ENCODE peak calls at places on chromosomes 3 and 15, in five cellular contexts. One of them, this sample, is unnamed.

GRCh38 chr15:86044981-86045380 is 34.7 kb upstream of the AGBL1 start:
- DNase-seq in OCI-LY7: peak; percentile 63
- DNase-seq in Panc1: no peak
- DNase-seq in WERI-Rb-1: peak; percentile 39
- DNase-seq in body of pancreas: no peak
- DNase-seq in this sample: no peak

GRCh38 chr3:61060421-61060861 is 190.8 kb downstream of the FHIT start:
- DNase-seq in body of pancreas: no peak
- DNase-seq in Panc1: no peak
- DNase-seq in WERI-Rb-1: peak; percentile 78
- DNase-seq in OCI-LY7: no peak
- DNase-seq in this sample: no peak

GRCh38 chr15:78702609-78703332 is 61.8 kb upstream of the CHRNB4 start:
- DNase-seq in OCI-LY7: no peak
- DNase-seq in WERI-Rb-1: no peak
- DNase-seq in body of pancreas: no peak
- DNase-seq in Panc1: no peak
- DNase-seq in this sample: no peak

GRCh38 chr15:96362759-96363678 is 32.5 kb downstream of the NR2F2 start:
- DNase-seq in WERI-Rb-1: no peak
- DNase-seq in body of pancreas: no peak
- DNase-seq in Panc1: no peak
- DNase-seq in OCI-LY7: no peak
- DNase-seq in this sample: no peak

GRCh38 chr3:113054552-113054951 is 63.8 kb downstream of the GTPBP8 start:
- DNase-seq in body of pancreas: no peak
- DNase-seq in WERI-Rb-1: no peak
- DNase-seq in OCI-LY7: no peak
- DNase-seq in Panc1: no peak
- DNase-seq in this sample: peak; percentile 44

GRCh38 chr15:79170256-79170664 is 79.7 kb upstream of the RASGRF1 start:
- DNase-seq in OCI-LY7: no peak
- DNase-seq in body of pancreas: no peak
- DNase-seq in WERI-Rb-1: no peak
- DNase-seq in Panc1: no peak
- DNase-seq in this sample: no peak

GRCh38 chr3:124415471-124415960 is 314.7 kb upstream of the UMPS start:
- DNase-seq in WERI-Rb-1: no peak
- DNase-seq in body of pancreas: no peak
- DNase-seq in Panc1: no peak
- DNase-seq in OCI-LY7: no peak
- DNase-seq in this sample: no peak

GRCh38 chr3:29642393-29643033 is 361.6 kb downstream of the RBMS3 start:
- DNase-seq in Panc1: no peak
- DNase-seq in WERI-Rb-1: peak; percentile 65
- DNase-seq in body of pancreas: no peak
- DNase-seq in OCI-LY7: no peak
- DNase-seq in this sample: peak; percentile 15

GRCh38 chr3:36843065-36844051 is 79.0 kb upstream of the DCLK3 start:
- DNase-seq in OCI-LY7: peak; percentile 17
- DNase-seq in WERI-Rb-1: peak; percentile 77
- DNase-seq in Panc1: peak; percentile 2
- DNase-seq in body of pancreas: no peak
- DNase-seq in this sample: no peak

GRCh38 chr3:58639001-58639400 is 27.6 kb downstream of the FAM3D start:
- DNase-seq in Panc1: no peak
- DNase-seq in WERI-Rb-1: no peak
- DNase-seq in body of pancreas: no peak
- DNase-seq in OCI-LY7: no peak
- DNase-seq in this sample: no peak

GRCh38 chr3:50268703-50269451 is at the start of gene SEMA3B:
- DNase-seq in body of pancreas: peak; percentile 97
- DNase-seq in OCI-LY7: no peak
- DNase-seq in Panc1: no peak
- DNase-seq in WERI-Rb-1: no peak
- DNase-seq in this sample: no peak

GRCh38 chr3:147653309-147653923 is 244.3 kb downstream of the ZIC1 start:
- DNase-seq in OCI-LY7: no peak
- DNase-seq in Panc1: no peak
- DNase-seq in WERI-Rb-1: no peak
- DNase-seq in body of pancreas: no peak
- DNase-seq in this sample: no peak

GRCh38 chr15:41557673-41558399 is 1.2 kb upstream of the TYRO3 start:
- DNase-seq in Panc1: no peak
- DNase-seq in body of pancreas: peak; percentile 73
- DNase-seq in WERI-Rb-1: peak; percentile 77
- DNase-seq in OCI-LY7: peak; percentile 77
- DNase-seq in this sample: peak; percentile 39

GRCh38 chr15:88686166-88686565 is 47.4 kb downstream of the ISG20 start:
- DNase-seq in WERI-Rb-1: no peak
- DNase-seq in body of pancreas: no peak
- DNase-seq in Panc1: no peak
- DNase-seq in OCI-LY7: no peak
- DNase-seq in this sample: no peak

GRCh38 chr3:186208328-186208989 is 99.6 kb upstream of the ETV5 start:
- DNase-seq in Panc1: no peak
- DNase-seq in WERI-Rb-1: no peak
- DNase-seq in OCI-LY7: peak; percentile 69
- DNase-seq in body of pancreas: no peak
- DNase-seq in this sample: no peak

GRCh38 chr3:82637574-82637973 is 876.1 kb upstream of the GBE1 start:
- DNase-seq in body of pancreas: no peak
- DNase-seq in Panc1: no peak
- DNase-seq in WERI-Rb-1: no peak
- DNase-seq in OCI-LY7: no peak
- DNase-seq in this sample: no peak

GRCh38 chr3:63231556-63231955 is 46.6 kb upstream of the SYNPR start:
- DNase-seq in Panc1: no peak
- DNase-seq in OCI-LY7: no peak
- DNase-seq in WERI-Rb-1: no peak
- DNase-seq in body of pancreas: no peak
- DNase-seq in this sample: no peak

GRCh38 chr3:85533586-85533985 is 574.8 kb downstream of the CADM2 start:
- DNase-seq in Panc1: no peak
- DNase-seq in WERI-Rb-1: no peak
- DNase-seq in body of pancreas: no peak
- DNase-seq in OCI-LY7: no peak
- DNase-seq in this sample: no peak

GRCh38 chr15:65998486-65998885 is 129.2 kb downstream of the RAB11A start:
- DNase-seq in Panc1: no peak
- DNase-seq in OCI-LY7: no peak
- DNase-seq in body of pancreas: no peak
- DNase-seq in WERI-Rb-1: no peak
- DNase-seq in this sample: no peak

GRCh38 chr3:115169808-115170207 is 22.7 kb upstream of the ZBTB20 start:
- DNase-seq in WERI-Rb-1: no peak
- DNase-seq in OCI-LY7: no peak
- DNase-seq in Panc1: no peak
- DNase-seq in body of pancreas: no peak
- DNase-seq in this sample: no peak

GRCh38 chr3:69090021-69090420 is 5.3 kb downstream of the ARL6IP5 start:
- DNase-seq in Panc1: no peak
- DNase-seq in WERI-Rb-1: no peak
- DNase-seq in body of pancreas: no peak
- DNase-seq in OCI-LY7: no peak
- DNase-seq in this sample: peak; percentile 52

GRCh38 chr3:30684361-30684760 is 78.0 kb downstream of the TGFBR2 start:
- DNase-seq in OCI-LY7: no peak
- DNase-seq in Panc1: no peak
- DNase-seq in body of pancreas: no peak
- DNase-seq in WERI-Rb-1: no peak
- DNase-seq in this sample: no peak

GRCh38 chr3:52973806-52974205 is 72.1 kb downstream of the SFMBT1 start:
- DNase-seq in body of pancreas: no peak
- DNase-seq in OCI-LY7: no peak
- DNase-seq in WERI-Rb-1: no peak
- DNase-seq in Panc1: no peak
- DNase-seq in this sample: no peak

GRCh38 chr3:175704366-175705041 is 845.4 kb downstream of the NAALADL2 start:
- DNase-seq in WERI-Rb-1: no peak
- DNase-seq in OCI-LY7: no peak
- DNase-seq in Panc1: no peak
- DNase-seq in body of pancreas: no peak
- DNase-seq in this sample: no peak

GRCh38 chr15:89352476-89352875 is 17.9 kb upstream of the POLG start:
- DNase-seq in WERI-Rb-1: no peak
- DNase-seq in Panc1: no peak
- DNase-seq in body of pancreas: no peak
- DNase-seq in OCI-LY7: no peak
- DNase-seq in this sample: no peak

GRCh38 chr3:42667523-42668402 is 14.3 kb downstream of the ZBTB47 start:
- DNase-seq in WERI-Rb-1: peak; percentile 75
- DNase-seq in Panc1: no peak
- DNase-seq in body of pancreas: no peak
- DNase-seq in OCI-LY7: no peak
- DNase-seq in this sample: no peak

GRCh38 chr3:60277376-60277800 is 973.9 kb downstream of the FHIT start:
- DNase-seq in OCI-LY7: no peak
- DNase-seq in WERI-Rb-1: no peak
- DNase-seq in body of pancreas: no peak
- DNase-seq in Panc1: no peak
- DNase-seq in this sample: no peak

GRCh38 chr15:39332846-39333245 is 248.0 kb upstream of the THBS1 start:
- DNase-seq in Panc1: no peak
- DNase-seq in WERI-Rb-1: no peak
- DNase-seq in OCI-LY7: no peak
- DNase-seq in body of pancreas: no peak
- DNase-seq in this sample: no peak

GRCh38 chr3:80929576-80929975 is 831.9 kb downstream of the GBE1 start:
- DNase-seq in body of pancreas: no peak
- DNase-seq in Panc1: no peak
- DNase-seq in WERI-Rb-1: no peak
- DNase-seq in OCI-LY7: no peak
- DNase-seq in this sample: no peak

GRCh38 chr3:29281265-29282228 is 676 bp downstream of the RBMS3 start:
- DNase-seq in WERI-Rb-1: no peak
- DNase-seq in OCI-LY7: peak; percentile 8
- DNase-seq in body of pancreas: no peak
- DNase-seq in Panc1: no peak
- DNase-seq in this sample: no peak

GRCh38 chr3:168545591-168545990 is 449.9 kb upstream of the GOLIM4 start:
- DNase-seq in OCI-LY7: no peak
- DNase-seq in WERI-Rb-1: no peak
- DNase-seq in body of pancreas: peak; percentile 4
- DNase-seq in Panc1: no peak
- DNase-seq in this sample: no peak

GRCh38 chr15:33699691-33700447 is 268.4 kb upstream of the CHRM5 start:
- DNase-seq in body of pancreas: no peak
- DNase-seq in OCI-LY7: peak; percentile 15
- DNase-seq in Panc1: no peak
- DNase-seq in WERI-Rb-1: no peak
- DNase-seq in this sample: no peak

GRCh38 chr15:63610209-63610841 is 13.1 kb downstream of the FBXL22 start:
- DNase-seq in WERI-Rb-1: peak; percentile 89
- DNase-seq in OCI-LY7: peak; percentile 88
- DNase-seq in Panc1: peak; percentile 64
- DNase-seq in body of pancreas: peak; percentile 79
- DNase-seq in this sample: peak; percentile 42

GRCh38 chr15:41876007-41876406 is 17.8 kb downstream of the SPTBN5 start:
- DNase-seq in body of pancreas: no peak
- DNase-seq in OCI-LY7: peak; percentile 25
- DNase-seq in WERI-Rb-1: no peak
- DNase-seq in Panc1: no peak
- DNase-seq in this sample: no peak

GRCh38 chr3:136196401-136197158 is 445 bp upstream of the MSL2 start:
- DNase-seq in body of pancreas: peak; percentile 99
- DNase-seq in WERI-Rb-1: peak; percentile 100
- DNase-seq in Panc1: peak; percentile 99
- DNase-seq in OCI-LY7: peak; percentile 100
- DNase-seq in this sample: peak; percentile 100

GRCh38 chr3:18369561-18370185 is 55.5 kb downstream of the SATB1 start:
- DNase-seq in Panc1: no peak
- DNase-seq in WERI-Rb-1: peak; percentile 18
- DNase-seq in body of pancreas: peak; percentile 74
- DNase-seq in OCI-LY7: no peak
- DNase-seq in this sample: no peak

GRCh38 chr15:26615927-26616302 is 157.0 kb downstream of the GABRB3 start:
- DNase-seq in OCI-LY7: no peak
- DNase-seq in Panc1: no peak
- DNase-seq in WERI-Rb-1: no peak
- DNase-seq in body of pancreas: no peak
- DNase-seq in this sample: no peak
- H3K9me3 ChIP-seq in OCI-LY7: peaks cover 1% of the 10 kb centered on the region
- H3K9me3 ChIP-seq in Panc1: peaks cover 3% of the 10 kb centered on the region
- H3K9me3 ChIP-seq in WERI-Rb-1: no peaks in the 10 kb centered on the region
- H3K9me3 ChIP-seq in body of pancreas: no peaks in the 10 kb centered on the region
- H3K9me3 ChIP-seq in this sample: peaks cover 19% of the 10 kb centered on the region

GRCh38 chr3:190048831-190049541 is 71.7 kb downstream of the P3H2 start:
- DNase-seq in OCI-LY7: no peak
- DNase-seq in WERI-Rb-1: no peak
- DNase-seq in body of pancreas: no peak
- DNase-seq in Panc1: no peak
- DNase-seq in this sample: no peak
- H3K4me3 ChIP-seq in OCI-LY7: no peak overlapping the region
- H3K4me3 ChIP-seq in WERI-Rb-1: no peak overlapping the region
- H3K4me3 ChIP-seq in body of pancreas: no peak overlapping the region
- H3K4me3 ChIP-seq in Panc1: peak overlapping the region; percentile 35
- H3K4me3 ChIP-seq in this sample: peak overlapping the region; percentile 50

GRCh38 chr3:8963137-8963853 is at the start of gene RAD18:
- DNase-seq in Panc1: peak; percentile 52
- DNase-seq in OCI-LY7: peak; percentile 95
- DNase-seq in WERI-Rb-1: peak; percentile 94
- DNase-seq in body of pancreas: peak; percentile 92
- DNase-seq in this sample: peak; percentile 79
- H3K27ac ChIP-seq in Panc1: peak within 1 kb of the TSS; percentile 90
- H3K27ac ChIP-seq in OCI-LY7: peak within 1 kb of the TSS; percentile 24
- H3K27ac ChIP-seq in WERI-Rb-1: peak within 1 kb of the TSS; percentile 62
- H3K27ac ChIP-seq in body of pancreas: peak within 1 kb of the TSS; percentile 64
- H3K27ac ChIP-seq in this sample: peak within 1 kb of the TSS; percentile 55

GRCh38 chr3:46470831-46471230 is 6.1 kb upstream of the LTF start:
- DNase-seq in Panc1: no peak
- DNase-seq in WERI-Rb-1: peak; percentile 20
- DNase-seq in body of pancreas: no peak
- DNase-seq in OCI-LY7: no peak
- DNase-seq in this sample: no peak
- H3K9me3 ChIP-seq in Panc1: no peaks in the 10 kb centered on the region
- H3K9me3 ChIP-seq in WERI-Rb-1: no peaks in the 10 kb centered on the region
- H3K9me3 ChIP-seq in body of pancreas: no peaks in the 10 kb centered on the region
- H3K9me3 ChIP-seq in OCI-LY7: no peaks in the 10 kb centered on the region
- H3K9me3 ChIP-seq in this sample: no peaks in the 10 kb centered on the region